ENCODE peak calls at places on chromosomes 16 and 17, in ten cellular contexts. B is ascending aorta, P is psoas muscle, T is AG04450, D is bronchial epithelial cell, M is neural progenitor cell, W is endothelial cell, C is nephron progenitor cell, O is GM20000, K is body of pancreas. Y is an unnamed sample.

GRCh38 chr17:58534331-58534730 is 19.9 kb upstream of the MTMR4 start:
- DNase-seq in C (no peak), K (no peak), B (no peak), O (no peak), W (no peak), P (no peak), D (no peak), M (no peak), T (no peak), Y (no peak)

GRCh38 chr16:30095166-30096078 is 591 bp downstream of the YPEL3 start:
- DNase-seq in M (peak), D (no peak), P (no peak), O (peak), C (no peak), W (no peak), T (no peak), K (peak), B (no peak), Y (no peak)

GRCh38 chr16:23863511-23864422 is 28.0 kb downstream of the PRKCB start:
- DNase-seq in C (no peak), M (no peak), O (peak), K (no peak), W (no peak), B (no peak), T (no peak), P (no peak), D (no peak), Y (no peak)

GRCh38 chr17:46160169-46160568 is 33.1 kb downstream of the KANSL1 start:
- DNase-seq in P (no peak), O (no peak), K (no peak), T (no peak), B (no peak), W (no peak), M (no peak), C (no peak), D (no peak), Y (no peak)

GRCh38 chr17:1820518-1821252 is 9.0 kb downstream of the SMYD4 start:
- DNase-seq in K (no peak), D (no peak), O (peak), B (no peak), P (no peak), C (no peak), T (no peak), M (peak), W (no peak), Y (no peak)

GRCh38 chr17:2883544-2884203 is 87.4 kb downstream of the RAP1GAP2 start:
- DNase-seq in D (peak), B (no peak), C (no peak), P (no peak), W (no peak), K (peak), M (no peak), O (no peak), T (no peak), Y (peak)

GRCh38 chr17:49553676-49554335 is 21.9 kb upstream of the NXPH3 start:
- DNase-seq in C (no peak), B (peak), K (no peak), M (peak), D (no peak), P (no peak), O (peak), W (no peak), T (no peak), Y (no peak)

GRCh38 chr16:1019934-1020305 is 38.4 kb downstream of the SOX8 start:
- DNase-seq in K (no peak), B (no peak), T (no peak), D (no peak), W (no peak), P (no peak), C (no peak), O (no peak), M (no peak), Y (no peak)

GRCh38 chr17:5788266-5788900 is 204.1 kb upstream of the NLRP1 start:
- DNase-seq in P (no peak), W (no peak), C (no peak), O (no peak), M (no peak), D (peak), T (no peak), B (no peak), K (no peak), Y (peak)

GRCh38 chr16:55732496-55732895 is 76.7 kb downstream of the SLC6A2 start:
- DNase-seq in C (no peak), T (no peak), P (no peak), O (no peak), K (no peak), W (no peak), D (no peak), M (no peak), B (no peak), Y (no peak)

GRCh38 chr17:74052993-74053744 is 150.3 kb upstream of the RPL38 start:
- DNase-seq in C (no peak), B (no peak), M (no peak), K (no peak), D (no peak), W (no peak), P (no peak), O (no peak), T (no peak), Y (no peak)

GRCh38 chr17:2700031-2700490 is 11.5 kb downstream of the CLUH start:
- DNase-seq in W (no peak), D (no peak), P (no peak), O (peak), K (peak), T (no peak), M (no peak), B (no peak), C (no peak), Y (no peak)

GRCh38 chr17:59641799-59642484 is 22.2 kb downstream of the CLTC start:
- DNase-seq in O (peak), B (no peak), M (no peak), W (no peak), T (no peak), D (no peak), K (no peak), C (no peak), P (no peak), Y (no peak)

GRCh38 chr16:15798671-15799070 is 58.2 kb downstream of the MYH11 start:
- DNase-seq in P (no peak), M (no peak), W (no peak), B (no peak), O (no peak), T (no peak), K (no peak), D (no peak), C (no peak), Y (no peak)

GRCh38 chr17:19723967-19724366 is 7.6 kb upstream of the SLC47A2 start:
- DNase-seq in P (no peak), D (peak), C (no peak), B (peak), T (no peak), M (no peak), W (no peak), O (no peak), K (no peak), Y (peak)

GRCh38 chr17:2090804-2091534 is 36.1 kb downstream of the HIC1 start:
- DNase-seq in K (peak), B (no peak), M (peak), W (peak), P (peak), D (peak), C (peak), O (no peak), T (peak), Y (peak)

GRCh38 chr16:80084614-80085013 is 456.2 kb upstream of the DYNLRB2 start:
- DNase-seq in W (peak), C (peak), K (peak), P (peak), M (peak), B (peak), D (peak), O (no peak), T (no peak), Y (peak)

GRCh38 chr16:9090101-9090959 is 1.1 kb upstream of the HAPSTR1 start:
- DNase-seq in M (peak), C (peak), O (peak), P (peak), T (no peak), K (peak), W (peak), B (peak), D (no peak), Y (no peak)

GRCh38 chr16:2520784-2521577 is 810 bp downstream of the AMDHD2 start:
- DNase-seq in T (no peak), M (peak), B (no peak), W (no peak), P (peak), C (peak), D (peak), K (peak), O (peak), Y (peak)

GRCh38 chr16:2023098-2023925 is 3.4 kb upstream of the NHERF2 start:
- DNase-seq in B (peak), T (peak), M (peak), C (peak), P (peak), D (peak), W (peak), O (peak), K (peak), Y (peak)

GRCh38 chr16:89581861-89582563 is 6.5 kb downstream of the CPNE7 start:
- DNase-seq in C (no peak), K (peak), T (no peak), M (no peak), D (peak), P (no peak), B (no peak), O (no peak), W (no peak), Y (no peak)

GRCh38 chr16:16059895-16060590 is 110.6 kb downstream of the ABCC1 start:
- DNase-seq in D (no peak), C (no peak), K (peak), T (no peak), P (peak), M (no peak), O (no peak), B (peak), W (no peak), Y (no peak)

GRCh38 chr16:83054302-83054701 is 427.5 kb downstream of the CDH13 start:
- DNase-seq in B (no peak), D (peak), P (no peak), C (no peak), M (no peak), T (no peak), W (no peak), O (no peak), K (no peak), Y (no peak)

GRCh38 chr17:61508912-61509311 is 56.7 kb downstream of the TBX4 start:
- DNase-seq in B (no peak), D (peak), K (no peak), P (no peak), M (no peak), C (no peak), O (no peak), W (no peak), T (no peak), Y (peak)

GRCh38 chr17:20184977-20185619 is 175.9 kb downstream of the SPECC1 start:
- DNase-seq in P (no peak), W (no peak), T (no peak), O (no peak), K (no peak), B (no peak), D (no peak), M (no peak), C (no peak), Y (no peak)

GRCh38 chr16:13305019-13305755 is 403.8 kb downstream of the SHISA9 start:
- DNase-seq in W (no peak), D (no peak), P (no peak), K (no peak), M (no peak), B (no peak), O (no peak), C (no peak), T (no peak), Y (peak)

GRCh38 chr16:78748471-78748929 is 649.0 kb downstream of the WWOX start:
- DNase-seq in C (no peak), O (no peak), D (peak), P (no peak), B (no peak), K (no peak), W (no peak), T (no peak), M (no peak), Y (peak)

GRCh38 chr17:65052585-65052984 is 4.0 kb downstream of the GNA13 start:
- DNase-seq in O (no peak), W (no peak), M (no peak), K (no peak), B (no peak), T (no peak), D (no peak), P (no peak), C (no peak), Y (no peak)

GRCh38 chr16:15934991-15935390 is 14.4 kb upstream of the ABCC1 start:
- DNase-seq in C (no peak), W (no peak), D (no peak), M (no peak), P (no peak), B (no peak), K (no peak), O (no peak), T (no peak), Y (no peak)

GRCh38 chr17:336110-337021 is 16.2 kb downstream of the RPH3AL start:
- DNase-seq in C (no peak), D (no peak), W (no peak), M (peak), P (peak), O (no peak), K (peak), B (peak), T (no peak), Y (no peak)

GRCh38 chr16:29825145-29826044 is 5.1 kb downstream of the MVP start:
- DNase-seq in W (no peak), O (peak), K (peak), B (no peak), C (no peak), T (peak), P (peak), M (peak), D (peak), Y (peak)

GRCh38 chr17:37671813-37672544 is 28.7 kb upstream of the DDX52 start:
- DNase-seq in D (peak), K (no peak), B (no peak), C (no peak), T (peak), P (no peak), M (no peak), W (no peak), O (no peak), Y (peak)

GRCh38 chr16:11133344-11133921 is 122.6 kb downstream of the SOCS1 start:
- DNase-seq in P (peak), O (no peak), T (peak), M (no peak), W (no peak), C (no peak), D (peak), B (peak), K (peak), Y (peak)

GRCh38 chr17:69103557-69104233 is 38.0 kb downstream of the ABCA6 start:
- DNase-seq in M (no peak), T (no peak), O (no peak), W (no peak), D (no peak), P (no peak), C (no peak), B (no peak), K (peak), Y (no peak)

GRCh38 chr16:22638393-22639206 is 127.9 kb downstream of the NPIPB5 start:
- DNase-seq in K (no peak), O (no peak), M (no peak), C (no peak), W (no peak), B (no peak), T (no peak), D (peak), P (no peak), Y (peak)

GRCh38 chr17:20994779-20995149 is 48.0 kb downstream of the USP22 start:
- DNase-seq in B (no peak), M (no peak), T (no peak), W (no peak), C (no peak), K (no peak), O (no peak), P (no peak), D (no peak), Y (no peak)

GRCh38 chr17:32265192-32265895 is at the start of gene RHBDL3:
- DNase-seq in T (no peak), K (no peak), D (no peak), B (no peak), C (peak), O (peak), M (peak), W (no peak), P (peak), Y (no peak)

GRCh38 chr17:78257810-78258322 is 26.4 kb downstream of the TMEM235 start:
- DNase-seq in D (no peak), B (no peak), M (no peak), O (peak), C (no peak), T (no peak), P (no peak), W (no peak), K (no peak), Y (no peak)

GRCh38 chr16:86831366-86831765 is 253.0 kb downstream of the FOXL1 start:
- DNase-seq in W (no peak), B (no peak), C (no peak), P (no peak), D (no peak), T (no peak), O (no peak), K (no peak), M (no peak), Y (no peak)
- TF ChIP-seq CTCF in W (no peak), B (no peak), C (no peak), P (no peak), D (no peak), T (no peak), O (no peak), K (no peak), M (no peak), Y (no peak)

GRCh38 chr17:42428141-42428944 is 5.3 kb upstream of the CAVIN1 start:
- DNase-seq in P (no peak), D (peak), O (no peak), K (peak), C (peak), T (peak), M (peak), W (peak), B (peak), Y (peak)
- TF ChIP-seq CTCF in P (peak), D (peak), O (peak), K (peak), C (peak), T (peak), M (peak), W (peak), B (peak), Y (peak)

DNA sequence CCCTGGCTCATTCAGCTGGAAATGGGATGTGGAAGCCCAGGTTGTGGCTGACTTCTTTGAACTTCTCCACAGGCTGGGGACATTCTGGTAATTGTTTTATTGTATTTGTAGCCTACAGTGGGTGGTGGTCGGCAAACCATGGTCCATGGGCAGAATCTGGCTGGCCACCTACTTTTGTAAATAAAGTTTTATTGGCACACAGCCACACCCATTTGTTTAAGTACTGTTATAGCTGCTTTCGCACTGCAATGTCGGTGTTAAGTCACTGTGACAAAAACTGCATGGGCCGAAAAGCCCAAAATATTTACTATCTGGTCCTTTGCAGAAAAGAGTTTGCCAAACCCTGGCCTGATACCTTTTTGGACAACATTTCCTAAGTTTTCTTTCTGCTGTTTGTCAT is 86.2 kb downstream of the NTN1 start:
- DNase-seq in B (no peak), P (no peak), O (no peak), C (no peak), K (no peak), W (no peak), M (no peak), D (no peak), T (no peak), Y (no peak)
- TF ChIP-seq CTCF in B (no peak), P (no peak), O (no peak), C (no peak), K (no peak), W (no peak), M (no peak), D (no peak), T (no peak), Y (no peak)

GRCh38 chr17:63832455-63832854 is 5.0 kb upstream of the FTSJ3 start:
- DNase-seq in W (no peak), O (no peak), M (no peak), K (no peak), B (no peak), P (no peak), C (no peak), D (no peak), T (no peak), Y (no peak)

GRCh38 chr17:63832014-63832413 is 4.6 kb upstream of the FTSJ3 start:
- DNase-seq in C (no peak), B (no peak), P (no peak), M (no peak), W (no peak), D (no peak), T (no peak), O (no peak), K (no peak), Y (no peak)

GRCh38 chr17:63830278-63830677 is 2.8 kb upstream of the FTSJ3 start:
- DNase-seq in P (no peak), O (no peak), C (no peak), K (no peak), B (no peak), W (no peak), D (no peak), M (no peak), T (no peak), Y (no peak)

GRCh38 chr17:63831505-63831904 is 4.0 kb upstream of the FTSJ3 start:
- DNase-seq in K (no peak), B (no peak), W (no peak), M (no peak), P (no peak), O (no peak), T (no peak), D (no peak), C (no peak), Y (no peak)

DNA sequence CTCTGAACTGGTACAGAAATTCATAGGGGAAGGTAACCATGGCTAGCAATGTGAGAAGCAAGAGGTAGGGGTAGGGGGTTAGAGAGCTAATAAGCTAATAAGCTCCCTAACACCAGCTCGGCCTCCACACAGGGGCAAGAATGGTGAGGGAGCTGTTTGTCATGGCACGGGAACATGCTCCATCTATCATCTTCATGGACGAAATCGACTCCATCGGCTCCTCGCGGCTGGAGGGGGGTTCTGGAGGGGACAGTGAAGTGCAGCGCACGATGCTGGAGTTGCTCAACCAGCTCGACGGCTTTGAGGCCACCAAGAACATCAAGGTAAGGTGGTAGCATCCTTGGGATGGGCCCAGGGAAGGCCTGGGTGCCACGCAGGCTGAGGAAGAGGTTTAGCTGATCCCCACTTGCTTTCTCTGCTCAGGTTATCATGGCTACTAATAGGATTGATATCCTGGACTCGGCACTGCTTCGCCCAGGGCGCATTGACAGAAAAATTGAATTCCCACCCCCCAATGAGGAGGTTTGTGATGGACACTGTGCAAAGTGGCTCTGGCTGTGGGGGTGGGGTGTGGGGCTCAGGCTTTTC is 3.5 kb upstream of the FTSJ3 start:
- DNase-seq in M (no peak), K (no peak), W (no peak), T (no peak), B (no peak), D (no peak), C (no peak), P (no peak), O (no peak), Y (no peak)
- TF ChIP-seq CTCF in M (no peak), K (no peak), W (no peak), T (no peak), B (no peak), D (no peak), C (no peak), P (no peak), O (no peak), Y (no peak)

DNA sequence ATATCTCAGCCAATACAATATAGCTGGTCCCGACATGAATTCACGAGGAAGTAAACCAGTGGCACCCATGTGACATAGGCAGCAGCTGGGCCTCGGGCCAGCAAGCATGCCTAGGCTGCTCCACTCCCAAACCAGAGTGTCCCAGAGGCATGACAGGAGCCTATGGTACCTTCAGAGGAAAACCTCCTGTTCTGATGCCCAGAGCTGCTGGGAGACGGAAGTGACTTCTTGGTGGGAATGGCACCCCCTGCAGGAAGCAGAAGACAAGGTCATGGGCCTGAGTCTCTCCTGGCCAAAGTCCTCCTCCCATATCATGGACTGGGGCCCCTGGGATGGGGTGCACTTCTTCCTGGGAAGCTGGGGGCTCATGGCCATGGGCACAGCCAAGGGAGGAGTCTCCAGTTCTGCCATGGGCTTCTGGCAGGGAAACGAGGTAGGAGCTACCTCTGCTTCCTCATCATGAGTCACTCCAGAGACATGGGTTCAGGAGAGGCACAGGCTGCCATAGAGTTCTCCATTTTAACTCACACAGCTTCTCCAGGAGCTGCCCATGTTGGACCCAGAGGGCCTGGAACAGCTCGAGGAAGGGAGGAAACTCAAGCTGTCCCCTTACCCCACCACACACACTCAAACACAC is 13.4 kb downstream of the FBF1 start:
- DNase-seq in W (peak), M (peak), T (no peak), P (no peak), C (no peak), D (peak), K (no peak), O (peak), B (no peak), Y (peak)
- TF ChIP-seq CTCF in W (peak), M (peak), T (peak), P (peak), C (peak), D (peak), K (peak), O (peak), B (peak), Y (peak)

GRCh38 chr16:57535680-57536305 is 578 bp downstream of the CCDC102A start:
- DNase-seq in M (peak), B (peak), T (peak), K (peak), D (peak), O (peak), P (peak), W (peak), C (peak), Y (peak)
- TF ChIP-seq CTCF in M (peak), B (peak), T (peak), K (peak), D (no peak), O (peak), P (peak), W (no peak), C (no peak), Y (no peak)

GRCh38 chr17:80002690-80003490 is 32.8 kb downstream of the TBC1D16 start:
- DNase-seq in P (no peak), K (no peak), W (no peak), T (no peak), B (no peak), M (no peak), O (no peak), D (no peak), C (no peak), Y (no peak)
- TF ChIP-seq CTCF in P (no peak), K (no peak), W (no peak), T (no peak), B (no peak), M (no peak), O (no peak), D (no peak), C (no peak), Y (no peak)

Y was measured in MCF 10A.